ENCODE peak calls at places on chromosome 21, in seven cellular contexts. B, T, Q, Y, R, J and C are unnamed samples.

GRCh38 chr21:35648512-35648911 is 411.8 kb downstream of the SETD4 start:
- DNase-seq in R (no peak), Y (no peak), Q (no peak), J (no peak), T (no peak), B (no peak), C (no peak)

GRCh38 chr21:34704119-34704518 is 35.3 kb downstream of the CLIC6 start:
- DNase-seq in Q (no peak), J (peak), R (peak), Y (no peak), T (no peak), B (no peak), C (no peak)

GRCh38 chr21:46098303-46099141 is 610 bp downstream of the COL6A2 start:
- DNase-seq in R (peak), B (peak), T (no peak), Y (peak), J (no peak), Q (peak), C (peak)

GRCh38 chr21:34887729-34888568 is 161.2 kb downstream of the RUNX1 start:
- DNase-seq in R (peak), T (peak), B (peak), J (peak), Q (peak), Y (peak), C (peak)

GRCh38 chr21:14977814-14978213 is 87.0 kb downstream of the NRIP1 start:
- DNase-seq in T (no peak), R (no peak), J (no peak), Q (no peak), Y (peak), B (no peak), C (no peak)

GRCh38 chr21:43768868-43769167 is 7.3 kb downstream of the CSTB start:
- DNase-seq in R (peak), B (no peak), Q (no peak), J (no peak), Y (no peak), T (peak), C (no peak)

GRCh38 chr21:32333953-32334673 is 35.5 kb downstream of the MRAP start:
- DNase-seq in T (no peak), Y (no peak), J (no peak), Q (no peak), B (no peak), R (no peak), C (no peak)

GRCh38 chr21:27101533-27101932 is 134.6 kb upstream of the ADAMTS5 start:
- DNase-seq in J (peak), Q (no peak), R (peak), Y (no peak), B (no peak), T (peak), C (no peak)

GRCh38 chr21:46346296-46347202 is 22.6 kb downstream of the PCNT start:
- DNase-seq in Q (no peak), J (no peak), B (no peak), T (no peak), Y (no peak), R (no peak), C (no peak)

GRCh38 chr21:38649120-38649519 is 150.8 kb upstream of the ERG start:
- DNase-seq in T (no peak), J (no peak), Q (no peak), Y (no peak), B (no peak), R (no peak), C (no peak)

GRCh38 chr21:45405819-45406762 is 1.1 kb downstream of the COL18A1 start:
- DNase-seq in Y (peak), R (peak), J (no peak), B (no peak), Q (peak), T (peak), C (no peak)

DNA sequence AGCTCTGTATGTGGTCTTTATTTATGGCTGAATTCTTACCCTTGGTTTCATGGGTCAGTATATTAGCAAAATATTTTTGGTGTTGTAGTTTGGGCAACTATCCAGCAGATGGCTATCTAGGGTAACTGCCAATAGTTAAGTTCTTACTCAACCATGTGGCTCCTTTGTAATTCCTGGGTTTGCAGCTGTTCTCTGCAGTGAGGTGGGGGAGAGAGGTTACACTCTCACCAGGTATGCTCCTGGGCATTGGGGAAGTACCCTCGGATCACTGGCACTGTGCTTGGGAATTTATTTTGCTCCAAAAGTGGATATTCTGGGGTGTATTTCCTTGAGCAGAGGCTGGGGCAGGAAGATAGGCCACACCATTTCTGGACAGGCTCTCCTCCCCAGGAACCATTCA is 436.7 kb upstream of the TMPRSS15 start:
- DNase-seq in B (no peak), Q (no peak), R (no peak), T (peak), Y (no peak), J (no peak), C (no peak)
- TF ChIP-seq CTCF in B (no peak), Q (no peak), R (no peak), T (peak), Y (no peak), J (no peak), C (peak)

GRCh38 chr21:41671859-41672542 is 94.9 kb downstream of the RIPK4 start:
- DNase-seq in B (no peak), Y (no peak), J (no peak), R (no peak), T (no peak), Q (no peak), C (no peak)
- TF ChIP-seq CTCF in B (no peak), Y (no peak), J (no peak), R (no peak), T (no peak), Q (no peak), C (no peak)

GRCh38 chr21:40847956-40848355 is 998 bp upstream of the DSCAM start:
- DNase-seq in Y (no peak), R (no peak), J (no peak), B (no peak), T (no peak), Q (no peak), C (no peak)
- TF ChIP-seq CTCF in Y (no peak), R (no peak), J (no peak), B (no peak), T (no peak), Q (no peak), C (peak)

GRCh38 chr21:23968722-23969647 is 1638.3 kb downstream of the MRPL39 start:
- DNase-seq in Y (no peak), J (no peak), Q (no peak), B (peak), T (peak), R (peak), C (no peak)
- TF ChIP-seq CTCF in Y (no peak), J (no peak), Q (peak), B (peak), T (peak), R (no peak), C (peak)

DNA sequence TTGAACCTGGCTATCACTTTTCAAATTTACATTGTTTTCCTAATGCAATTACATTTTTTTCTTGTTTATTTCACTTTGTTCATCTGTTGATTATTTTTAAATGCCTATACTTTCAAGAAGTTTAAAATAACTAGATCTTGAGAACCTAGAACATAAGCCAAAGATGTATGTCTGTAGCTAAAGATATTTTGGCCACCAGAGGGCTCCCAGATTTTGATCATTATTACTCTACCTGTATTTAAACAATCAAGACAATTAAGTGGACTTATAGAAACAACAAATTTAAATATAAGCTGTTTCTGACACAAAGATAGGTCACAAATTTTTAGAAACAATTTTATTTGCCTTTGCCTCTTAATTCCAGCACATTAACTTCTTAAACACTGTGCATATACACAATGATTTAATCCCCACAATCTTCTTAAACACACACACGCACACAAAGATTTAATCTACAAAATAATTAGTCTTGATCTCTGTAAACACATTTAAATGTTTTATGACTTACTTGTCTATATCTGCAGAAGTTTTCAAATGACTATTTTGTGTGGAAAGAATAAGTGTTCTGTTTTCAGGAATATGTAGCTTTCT is 380.0 kb downstream of the DSCAM start:
- DNase-seq in Q (no peak), R (peak), J (peak), B (no peak), T (peak), Y (no peak), C (no peak)
- TF ChIP-seq CTCF in Q (peak), R (peak), J (peak), B (no peak), T (no peak), Y (no peak), C (peak)

GRCh38 chr21:39727401-39728120 is 17.4 kb upstream of the IGSF5 start:
- DNase-seq in B (no peak), J (no peak), T (no peak), Y (no peak), R (no peak), Q (no peak), C (no peak)

GRCh38 chr21:39724944-39725343 is 20.0 kb upstream of the IGSF5 start:
- DNase-seq in T (no peak), Q (no peak), Y (no peak), B (no peak), J (no peak), R (no peak), C (no peak)

GRCh38 chr21:39728341-39728740 is 16.6 kb upstream of the IGSF5 start:
- DNase-seq in Y (no peak), R (no peak), T (no peak), J (no peak), Q (no peak), B (no peak), C (no peak)

GRCh38 chr21:39721885-39722284 is 23.1 kb upstream of the IGSF5 start:
- DNase-seq in T (no peak), B (no peak), Q (no peak), R (no peak), Y (no peak), J (no peak), C (no peak)

DNA sequence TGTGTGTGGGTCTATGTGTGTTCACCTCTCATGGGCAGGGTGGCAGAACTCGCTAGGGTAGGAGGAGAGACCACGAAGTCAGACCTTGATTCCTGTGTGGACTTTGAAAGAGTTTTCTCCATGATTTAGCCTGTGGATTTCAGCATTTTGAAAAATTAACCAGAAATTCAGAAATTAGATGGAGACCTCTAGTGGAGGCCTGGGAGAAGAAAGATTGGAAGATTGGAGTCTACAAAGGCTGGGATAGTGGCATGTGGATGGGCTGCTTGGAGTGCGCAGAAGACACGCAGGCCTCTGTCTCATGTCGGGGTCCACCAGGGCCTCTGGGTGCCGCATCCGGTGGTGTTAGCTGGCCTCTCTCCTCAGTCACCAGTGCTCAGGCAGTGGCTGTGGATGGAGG is 18.9 kb upstream of the IGSF5 start:
- DNase-seq in R (peak), J (no peak), T (peak), Y (no peak), Q (no peak), B (no peak), C (no peak)
- TF ChIP-seq CTCF in R (peak), J (peak), T (peak), Y (no peak), Q (no peak), B (no peak), C (peak)

GRCh38 chr21:16855164-16855667 is 657.6 kb upstream of the CXADR start:
- DNase-seq in J (no peak), Q (no peak), B (no peak), T (no peak), Y (no peak), R (no peak), C (no peak)

GRCh38 chr21:16851054-16851453 is 661.8 kb upstream of the CXADR start:
- DNase-seq in R (no peak), Y (no peak), Q (no peak), T (no peak), J (no peak), B (no peak), C (no peak)
- TF ChIP-seq CTCF in R (no peak), Y (no peak), Q (no peak), T (no peak), J (no peak), B (no peak), C (peak)

GRCh38 chr21:40386981-40387380 is 460.0 kb downstream of the DSCAM start:
- DNase-seq in B (no peak), R (no peak), Y (no peak), Q (no peak), J (no peak), T (no peak), C (no peak)

GRCh38 chr21:40385883-40386282 is 461.1 kb downstream of the DSCAM start:
- DNase-seq in T (no peak), J (no peak), Y (no peak), R (no peak), B (no peak), Q (no peak), C (no peak)

GRCh38 chr21:40383951-40384350 is 463.0 kb downstream of the DSCAM start:
- DNase-seq in T (no peak), B (no peak), Q (no peak), R (no peak), J (no peak), Y (no peak), C (no peak)

GRCh38 chr21:40388046-40388445 is 458.9 kb downstream of the DSCAM start:
- DNase-seq in T (no peak), R (no peak), Q (no peak), J (no peak), Y (no peak), B (no peak), C (no peak)

DNA sequence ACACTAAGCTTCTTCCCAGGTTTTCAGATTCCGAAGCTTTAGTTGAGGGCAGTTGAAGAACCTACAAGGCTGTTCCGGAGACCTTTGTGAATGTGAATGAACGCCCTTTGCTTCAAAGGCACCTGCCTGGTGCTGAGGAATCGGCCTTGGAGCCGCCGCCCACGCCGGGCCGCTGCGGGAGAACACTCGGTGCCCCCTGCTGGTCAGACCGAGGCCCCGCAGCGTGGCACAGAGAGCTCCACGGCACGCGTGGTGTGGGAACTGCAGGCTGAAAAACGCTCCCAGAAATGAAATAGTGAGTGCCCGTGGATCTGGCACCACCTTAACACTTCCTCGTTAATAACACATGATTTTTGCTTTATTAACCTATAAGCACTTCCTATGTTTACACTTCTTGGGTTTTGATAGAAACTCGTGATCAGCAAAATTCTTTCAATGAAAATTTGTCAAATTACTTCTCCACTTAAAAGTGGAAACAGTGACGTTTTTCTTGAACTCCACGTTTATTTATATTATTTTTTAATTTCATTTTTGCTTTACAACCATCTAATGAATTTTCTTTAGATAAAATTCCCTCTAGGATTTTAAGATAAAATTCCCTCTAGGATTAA is 460.6 kb downstream of the DSCAM start:
- DNase-seq in B (no peak), T (no peak), R (no peak), Y (peak), Q (peak), J (no peak), C (peak)
- TF ChIP-seq CTCF in B (peak), T (peak), R (peak), Y (peak), Q (peak), J (peak), C (peak)

GRCh38 chr21:42520628-42521253 is 7.1 kb downstream of the SLC37A1 start:
- DNase-seq in R (no peak), B (no peak), Y (no peak), T (peak), Q (no peak), J (no peak), C (no peak)
- TF ChIP-seq CTCF in R (no peak), B (no peak), Y (no peak), T (peak), Q (peak), J (no peak), C (peak)